ENCODE peak calls at places on chromosomes 16 and 17, in nine cellular contexts. J is non-pigmented ciliary epithelial cell; Z is NCI-H1048; S is left colon; K is activated CD8-positive, alpha-beta memory T cell treated with anti-CD3 and anti-CD28 coated beads for 24 hours; U is HS-27A; E is WERI-Rb-1; C is heart left ventricle; P is EH. Y is an unnamed sample.
A peak's percentile ranks its signal among the peaks of the same experiment; 100 is the strongest.

GRCh38 chr17:50169121-50169764 is 3.4 kb downstream of the SGCA start:
- DNase-seq in U (no peak), P (peak; percentile 74), C (no peak), K (peak; percentile 87), J (no peak), E (peak; percentile 83), Z (peak; percentile 52), S (no peak), Y (peak; percentile 79)

GRCh38 chr17:79651751-79652150 is 40.9 kb upstream of the RBFOX3 start:
- DNase-seq in P (no peak), K (no peak), Z (no peak), C (no peak), S (no peak), J (no peak), E (peak; percentile 89), U (no peak), Y (no peak)

GRCh38 chr17:17681744-17682292 is 560 bp downstream of the RAI1 start:
- DNase-seq in P (peak; percentile 34), U (no peak), C (peak; percentile 64), S (no peak), E (peak; percentile 53), K (no peak), J (no peak), Z (no peak), Y (no peak)

GRCh38 chr16:87628940-87629339 is 26.6 kb downstream of the JPH3 start:
- DNase-seq in J (no peak), U (no peak), K (no peak), P (peak; percentile 59), Z (no peak), C (no peak), S (no peak), E (no peak), Y (peak; percentile 68)

GRCh38 chr17:46836500-46836899 is 14.9 kb upstream of the WNT9B start:
- DNase-seq in E (no peak), K (no peak), U (no peak), P (no peak), S (no peak), C (no peak), J (no peak), Z (no peak), Y (no peak)

GRCh38 chr16:84199861-84200260 is 8.9 kb downstream of the ADAD2 start:
- DNase-seq in K (no peak), U (no peak), Z (no peak), P (peak; percentile 28), E (no peak), J (no peak), C (no peak), S (no peak), Y (peak; percentile 56)

GRCh38 chr16:76278976-76279375 is 1.8 kb downstream of the CNTNAP4 start:
- DNase-seq in Z (no peak), E (no peak), J (no peak), K (no peak), C (no peak), S (no peak), U (no peak), P (no peak), Y (no peak)

GRCh38 chr16:3716831-3717234 is 491 bp downstream of the TRAP1 start:
- DNase-seq in E (peak; percentile 47), J (no peak), S (no peak), U (no peak), C (no peak), Z (no peak), K (no peak), P (peak; percentile 24), Y (no peak)

GRCh38 chr17:80002690-80003490 is 32.8 kb downstream of the TBC1D16 start:
- DNase-seq in E (no peak), C (no peak), Z (no peak), K (no peak), J (no peak), S (no peak), U (no peak), P (no peak), Y (no peak)

GRCh38 chr17:39615434-39615833 is 7.7 kb upstream of the NEUROD2 start:
- DNase-seq in J (no peak), S (no peak), E (no peak), P (no peak), C (no peak), K (no peak), U (no peak), Z (no peak), Y (no peak)

GRCh38 chr16:69917739-69918138 is 33.4 kb upstream of the CLEC18A start:
- DNase-seq in S (no peak), C (peak; percentile 46), Z (no peak), K (no peak), E (no peak), U (peak; percentile 95), P (peak; percentile 97), J (peak; percentile 85), Y (peak; percentile 95)

GRCh38 chr17:37043201-37043600 is 94.4 kb downstream of the AATF start:
- DNase-seq in E (no peak), P (no peak), Z (no peak), U (no peak), S (no peak), C (no peak), J (peak; percentile 18), K (no peak), Y (no peak)

GRCh38 chr17:31320791-31321190 is 631 bp downstream of the EVI2A start:
- DNase-seq in S (no peak), C (no peak), P (peak; percentile 24), K (no peak), Z (no peak), U (no peak), J (no peak), E (no peak), Y (peak; percentile 13)

GRCh38 chr17:82449883-82450356 is 632 bp downstream of the CYBC1 start:
- DNase-seq in J (no peak), C (no peak), Z (no peak), S (no peak), P (no peak), U (no peak), E (no peak), K (no peak), Y (no peak)

GRCh38 chr16:51175081-51175480 is 24.0 kb upstream of the SALL1 start:
- DNase-seq in E (no peak), S (no peak), P (peak; percentile 77), Z (no peak), C (no peak), K (no peak), J (no peak), U (no peak), Y (no peak)